ENCODE peak calls at places on chromosomes 3 and 15, in five cellular contexts. One of them, this sample, is unnamed.

GRCh38 chr3:127673191-127674098 is 693 bp downstream of the ABTB1 start:
- DNase-seq in NCI-H510A treated with DMSO at 0.1 percent for 48 hours: peak; percentile 3
- DNase-seq in left cardiac atrium: peak; percentile 74
- DNase-seq in effector memory CD8-positive, alpha-beta T cell: no peak
- DNase-seq in activated T-cell treated with anti-CD3 and anti-CD28 coated beads, Interleukin-2, amount 50 U/mL, for 72 hours: peak; percentile 69
- DNase-seq in this sample: peak; percentile 65

GRCh38 chr15:37931868-37932267 is 2.6 kb upstream of the TMCO5A start:
- DNase-seq in NCI-H510A treated with DMSO at 0.1 percent for 48 hours: no peak
- DNase-seq in effector memory CD8-positive, alpha-beta T cell: no peak
- DNase-seq in activated T-cell treated with anti-CD3 and anti-CD28 coated beads, Interleukin-2, amount 50 U/mL, for 72 hours: no peak
- DNase-seq in left cardiac atrium: no peak
- DNase-seq in this sample: no peak

GRCh38 chr3:141114816-141115458 is 63.8 kb downstream of the SPSB4 start:
- DNase-seq in NCI-H510A treated with DMSO at 0.1 percent for 48 hours: no peak
- DNase-seq in effector memory CD8-positive, alpha-beta T cell: no peak
- DNase-seq in left cardiac atrium: no peak
- DNase-seq in activated T-cell treated with anti-CD3 and anti-CD28 coated beads, Interleukin-2, amount 50 U/mL, for 72 hours: no peak
- DNase-seq in this sample: no peak

GRCh38 chr3:170485696-170486095 is 67.0 kb downstream of the CLDN11 start:
- DNase-seq in NCI-H510A treated with DMSO at 0.1 percent for 48 hours: no peak
- DNase-seq in activated T-cell treated with anti-CD3 and anti-CD28 coated beads, Interleukin-2, amount 50 U/mL, for 72 hours: no peak
- DNase-seq in left cardiac atrium: no peak
- DNase-seq in effector memory CD8-positive, alpha-beta T cell: no peak
- DNase-seq in this sample: no peak

GRCh38 chr3:190041333-190042041 is 79.2 kb downstream of the P3H2 start:
- DNase-seq in effector memory CD8-positive, alpha-beta T cell: no peak
- DNase-seq in NCI-H510A treated with DMSO at 0.1 percent for 48 hours: no peak
- DNase-seq in activated T-cell treated with anti-CD3 and anti-CD28 coated beads, Interleukin-2, amount 50 U/mL, for 72 hours: no peak
- DNase-seq in left cardiac atrium: no peak
- DNase-seq in this sample: no peak

GRCh38 chr3:143179603-143180002 is 60.0 kb downstream of the CHST2 start:
- DNase-seq in NCI-H510A treated with DMSO at 0.1 percent for 48 hours: no peak
- DNase-seq in effector memory CD8-positive, alpha-beta T cell: no peak
- DNase-seq in activated T-cell treated with anti-CD3 and anti-CD28 coated beads, Interleukin-2, amount 50 U/mL, for 72 hours: no peak
- DNase-seq in left cardiac atrium: no peak
- DNase-seq in this sample: no peak

GRCh38 chr15:63587527-63587926 is 9.7 kb upstream of the FBXL22 start:
- DNase-seq in left cardiac atrium: no peak
- DNase-seq in effector memory CD8-positive, alpha-beta T cell: no peak
- DNase-seq in NCI-H510A treated with DMSO at 0.1 percent for 48 hours: no peak
- DNase-seq in activated T-cell treated with anti-CD3 and anti-CD28 coated beads, Interleukin-2, amount 50 U/mL, for 72 hours: no peak
- DNase-seq in this sample: no peak

GRCh38 chr3:117133066-117133465 is 423.5 kb downstream of the TUSC7 start:
- DNase-seq in activated T-cell treated with anti-CD3 and anti-CD28 coated beads, Interleukin-2, amount 50 U/mL, for 72 hours: no peak
- DNase-seq in NCI-H510A treated with DMSO at 0.1 percent for 48 hours: no peak
- DNase-seq in left cardiac atrium: no peak
- DNase-seq in effector memory CD8-positive, alpha-beta T cell: no peak
- DNase-seq in this sample: no peak

This sample was measured in stimulated activated CD8-positive, alpha-beta memory T cell treated with anti-CD3 and anti-CD28 coated beads, Interleukin-4, amount 100 ng/mL, for 48 hours.